ENCODE peak calls at places on chromosomes 4 and X, in seven cellular contexts. R, S, U, Z, G, H and E are unnamed samples.

GRCh38 chr4:131584587-131584986 is 1564.5 kb upstream of the PCDH10 start:
- DNase-seq in R (no peak), S (no peak), U (no peak), Z (no peak), G (peak; percentile 30), H (no peak), E (no peak)

GRCh38 chrX:40098264-40099045 is 697 bp upstream of the BCOR start:
- DNase-seq in R (peak; percentile 59), S (peak; percentile 61), U (no peak), Z (no peak), G (peak; percentile 80), H (peak; percentile 59), E (peak; percentile 63)

GRCh38 chr4:13906727-13907126 is 279.2 kb upstream of the BOD1L1 start:
- DNase-seq in R (no peak), S (peak; percentile 24), U (no peak), Z (no peak), G (no peak), H (no peak), E (peak; percentile 25)

GRCh38 chr4:4395849-4396627 is 9.1 kb downstream of the NSG1 start:
- DNase-seq in R (no peak), S (no peak), U (no peak), Z (no peak), G (peak; percentile 54), H (peak; percentile 73), E (peak; percentile 67)

GRCh38 chr4:39539026-39539690 is 11.9 kb upstream of the UGDH start:
- DNase-seq in R (no peak), S (peak; percentile 66), U (no peak), Z (no peak), G (no peak), H (no peak), E (no peak)

GRCh38 chr4:116357758-116358157 is 727.6 kb downstream of the TRAM1L1 start:
- DNase-seq in R (no peak), S (peak; percentile 65), U (no peak), Z (no peak), G (peak; percentile 52), H (no peak), E (no peak)

GRCh38 chr4:1515763-1516162 is 109.5 kb upstream of the NKX1-1 start:
- DNase-seq in R (peak; percentile 3), S (no peak), U (no peak), Z (no peak), G (no peak), H (peak; percentile 40), E (no peak)

GRCh38 chrX:16488959-16489358 is 161.0 kb upstream of the S100G start:
- DNase-seq in R (no peak), S (peak; percentile 30), U (no peak), Z (no peak), G (no peak), H (no peak), E (no peak)

GRCh38 chr4:119785963-119786362 is 157.4 kb upstream of the PDE5A start:
- DNase-seq in R (no peak), S (peak; percentile 33), U (no peak), Z (no peak), G (no peak), H (no peak), E (peak; percentile 47)

GRCh38 chr4:100190643-100191600 is 654 bp upstream of the DDIT4L start:
- DNase-seq in R (peak; percentile 26), S (peak; percentile 36), U (no peak), Z (no peak), G (no peak), H (no peak), E (peak; percentile 46)

GRCh38 chr4:106898621-106899230 is 137.4 kb downstream of the DKK2 start:
- DNase-seq in R (peak; percentile 18), S (peak; percentile 70), U (peak; percentile 38), Z (no peak), G (peak; percentile 51), H (no peak), E (peak; percentile 68)

DNA sequence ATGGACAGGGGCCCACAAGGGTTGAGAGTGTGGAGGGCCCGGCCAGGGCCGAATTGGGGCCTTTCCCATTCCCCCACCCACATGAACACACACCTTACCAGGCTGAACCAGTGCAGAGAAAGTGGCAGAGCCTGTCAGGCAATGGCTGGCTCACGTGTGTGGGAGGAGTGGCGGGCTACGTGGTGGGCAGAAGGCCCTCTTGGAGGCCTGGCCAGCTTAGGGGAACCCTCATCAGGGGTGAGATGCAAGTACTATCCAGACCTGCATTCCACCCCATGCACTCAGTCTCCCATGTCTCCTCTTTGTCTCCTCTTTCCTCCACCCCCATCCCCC is 965 bp downstream of the TCEAL4 start:
- DNase-seq in R (peak; percentile 40), S (no peak), U (no peak), Z (no peak), G (no peak), H (peak; percentile 44), E (no peak)
- H3K4me3 ChIP-seq in R (peak overlapping the region; percentile 56), S (peak overlapping the region; percentile 67), U (peak overlapping the region; percentile 68), Z (peak overlapping the region; percentile 78), G (peak overlapping the region; percentile 77), H (peak overlapping the region; percentile 60), E (peak overlapping the region; percentile 76)

GRCh38 chr4:138522366-138522765 is 280.2 kb upstream of the SLC7A11 start:
- DNase-seq in R (no peak), S (peak; percentile 25), U (no peak), Z (no peak), G (peak; percentile 38), H (no peak), E (peak; percentile 42)
- TF ChIP-seq CTCF in R (no peak), S (peak; percentile 46), U (peak; percentile 34), Z (no peak), G (peak; percentile 75), H (no peak), E (peak; percentile 70)

GRCh38 chr4:140769209-140769608 is 13.0 kb upstream of the TBC1D9 start:
- DNase-seq in R (no peak), S (no peak), U (no peak), Z (no peak), G (no peak), H (no peak), E (no peak)
- H3K4me3 ChIP-seq in R (no peak overlapping the region), S (no peak overlapping the region), U (no peak overlapping the region), Z (no peak overlapping the region), G (no peak overlapping the region), H (no peak overlapping the region), E (no peak overlapping the region)

DNA sequence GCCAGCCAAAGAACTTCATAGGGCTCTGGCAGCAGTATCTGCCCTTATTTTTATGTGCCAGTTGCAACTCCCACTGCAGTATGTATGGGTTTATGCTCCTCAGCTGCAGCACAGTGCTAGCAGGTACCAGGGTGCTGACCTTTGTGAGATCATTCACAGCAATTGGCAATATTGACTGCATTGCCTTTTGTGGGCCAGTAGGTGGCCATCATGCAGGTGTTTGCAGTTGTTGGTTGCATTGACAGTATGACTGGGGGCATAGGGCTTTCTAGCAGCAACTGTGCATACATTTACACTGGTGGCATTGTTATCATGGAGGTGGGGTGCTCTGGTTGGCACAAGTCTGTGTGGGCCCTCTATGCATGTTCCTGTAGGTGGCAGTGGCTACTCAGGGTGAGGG is 42.5 kb downstream of the FAAH2 start:
- DNase-seq in R (no peak), S (no peak), U (no peak), Z (no peak), G (no peak), H (no peak), E (no peak)
- TF ChIP-seq CTCF in R (no peak), S (no peak), U (no peak), Z (no peak), G (peak; percentile 30), H (no peak), E (no peak)

GRCh38 chr4:186765138-186765537 is 41.5 kb upstream of the FAT1 start:
- DNase-seq in R (no peak), S (peak; percentile 50), U (peak; percentile 65), Z (peak; percentile 28), G (no peak), H (no peak), E (no peak)
- H3K4me3 ChIP-seq in R (no peak overlapping the region), S (no peak overlapping the region), U (no peak overlapping the region), Z (no peak overlapping the region), G (no peak overlapping the region), H (no peak overlapping the region), E (no peak overlapping the region)

GRCh38 chr4:64617813-64618212 is 208.6 kb upstream of the TECRL start:
- DNase-seq in R (no peak), S (peak; percentile 5), U (no peak), Z (no peak), G (no peak), H (no peak), E (no peak)
- TF ChIP-seq CTCF in R (no peak), S (no peak), U (no peak), Z (no peak), G (no peak), H (peak; percentile 34), E (no peak)

GRCh38 chr4:88005086-88005485 is 2.3 kb upstream of the PKD2 start:
- DNase-seq in R (no peak), S (peak; percentile 5), U (no peak), Z (peak; percentile 77), G (no peak), H (no peak), E (no peak)

GRCh38 chr4:88001871-88002270 is 5.6 kb upstream of the PKD2 start:
- DNase-seq in R (no peak), S (no peak), U (no peak), Z (no peak), G (no peak), H (no peak), E (no peak)

GRCh38 chr4:88006956-88007303 is 505 bp upstream of the PKD2 start:
- DNase-seq in R (no peak), S (peak; percentile 32), U (no peak), Z (no peak), G (no peak), H (no peak), E (no peak)

GRCh38 chr4:88003261-88003660 is 4.2 kb upstream of the PKD2 start:
- DNase-seq in R (no peak), S (no peak), U (no peak), Z (no peak), G (no peak), H (no peak), E (no peak)

GRCh38 chr4:88002786-88003185 is 4.6 kb upstream of the PKD2 start:
- DNase-seq in R (no peak), S (peak; percentile 17), U (no peak), Z (no peak), G (no peak), H (no peak), E (no peak)
- H3K4me3 ChIP-seq in R (no peak overlapping the region), S (no peak overlapping the region), U (no peak overlapping the region), Z (no peak overlapping the region), G (no peak overlapping the region), H (no peak overlapping the region), E (no peak overlapping the region)

GRCh38 chrX:134782796-134783195 is 124.5 kb upstream of the PLAC1 start:
- DNase-seq in R (no peak), S (peak; percentile 52), U (no peak), Z (no peak), G (peak; percentile 9), H (no peak), E (peak; percentile 66)
- TF ChIP-seq CTCF in R (no peak), S (peak; percentile 54), U (peak; percentile 52), Z (peak; percentile 35), G (peak; percentile 70), H (peak; percentile 34), E (peak; percentile 57)